ENCODE peak calls at places on chromosome 20, in seven cellular contexts. R, E, A, J, C, Z and N are unnamed samples.

GRCh38 chr20:20894280-20894679 is 181.8 kb upstream of the RALGAPA2 start:
- DNase-seq in A (no peak), Z (no peak), R (no peak), C (no peak), E (no peak), J (no peak), N (no peak)

GRCh38 chr20:58692579-58693225 is at the start of gene NPEPL1:
- DNase-seq in J (no peak), R (no peak), C (no peak), E (peak), Z (peak), A (peak), N (peak)

GRCh38 chr20:33444797-33445560 is 1.4 kb upstream of the SNTA1 start:
- DNase-seq in E (no peak), R (no peak), Z (no peak), A (no peak), C (no peak), J (peak), N (peak)

GRCh38 chr20:61459266-61459665 is 207.2 kb downstream of the CDH4 start:
- DNase-seq in C (no peak), E (no peak), R (no peak), A (no peak), J (no peak), Z (no peak), N (no peak)

GRCh38 chr20:35953411-35954199 is 697 bp downstream of the SCAND1 start:
- DNase-seq in A (peak), E (no peak), Z (no peak), J (peak), R (no peak), C (no peak), N (peak)

GRCh38 chr20:33276303-33277113 is 6.5 kb upstream of the BPIFB1 start:
- DNase-seq in E (no peak), R (no peak), Z (no peak), A (no peak), J (no peak), C (no peak), N (no peak)

GRCh38 chr20:53819973-53820451 is 226.4 kb upstream of the ZNF217 start:
- DNase-seq in C (no peak), A (no peak), E (no peak), Z (no peak), J (no peak), R (no peak), N (no peak)

GRCh38 chr20:63833776-63834544 is 2.9 kb upstream of the ZBTB46 start:
- DNase-seq in A (peak), J (no peak), Z (peak), E (no peak), R (peak), C (no peak), N (no peak)

GRCh38 chr20:61251529-61252393 is at the start of gene CDH4:
- DNase-seq in E (no peak), J (no peak), R (no peak), A (no peak), Z (no peak), C (no peak), N (no peak)

GRCh38 chr20:844473-845225 is 11.1 kb downstream of the FAM110A start:
- DNase-seq in A (peak), E (peak), R (peak), C (peak), J (peak), Z (peak), N (no peak)

GRCh38 chr20:64233725-64234124 is 21.8 kb upstream of the PCMTD2 start:
- DNase-seq in C (no peak), A (no peak), R (no peak), E (no peak), Z (no peak), J (no peak), N (no peak)

GRCh38 chr20:59829415-59830106 is 103.9 kb downstream of the SYCP2 start:
- DNase-seq in R (no peak), Z (no peak), J (no peak), C (no peak), E (peak), A (no peak), N (no peak)

GRCh38 chr20:39960522-39961420 is 728.3 kb downstream of the MAFB start:
- DNase-seq in J (no peak), Z (no peak), E (peak), C (no peak), A (no peak), R (no peak), N (no peak)
- TF ChIP-seq CTCF in J (no peak), Z (no peak), E (no peak), C (no peak), A (no peak), R (no peak), N (no peak)

GRCh38 chr20:48958743-48959142 is 37.2 kb downstream of the ARFGEF2 start:
- DNase-seq in A (no peak), Z (no peak), J (no peak), R (no peak), E (no peak), C (no peak), N (no peak)

GRCh38 chr20:48957521-48957920 is 36.0 kb downstream of the ARFGEF2 start:
- DNase-seq in J (no peak), E (no peak), Z (peak), R (no peak), C (no peak), A (peak), N (no peak)

GRCh38 chr20:48959902-48960550 is 38.5 kb downstream of the ARFGEF2 start:
- DNase-seq in E (no peak), C (no peak), Z (no peak), R (no peak), A (peak), J (no peak), N (no peak)

GRCh38 chr20:48965189-48965910 is 43.8 kb downstream of the ARFGEF2 start:
- DNase-seq in E (no peak), A (peak), Z (peak), R (no peak), C (no peak), J (no peak), N (no peak)

GRCh38 chr20:48962976-48963730 is 41.6 kb downstream of the ARFGEF2 start:
- DNase-seq in A (no peak), Z (no peak), J (no peak), C (no peak), R (no peak), E (no peak), N (no peak)
- TF ChIP-seq CTCF in A (no peak), Z (no peak), J (no peak), C (no peak), R (no peak), E (no peak), N (no peak)

GRCh38 chr20:62494537-62494936 is 18.7 kb upstream of the GATA5 start:
- DNase-seq in R (no peak), C (no peak), E (no peak), A (no peak), Z (no peak), J (peak), N (no peak)

GRCh38 chr20:62498874-62499273 is 23.1 kb upstream of the GATA5 start:
- DNase-seq in A (no peak), C (no peak), J (no peak), Z (no peak), E (no peak), R (no peak), N (no peak)

GRCh38 chr20:62494980-62495797 is 19.4 kb upstream of the GATA5 start:
- DNase-seq in J (no peak), E (no peak), R (no peak), C (no peak), A (no peak), Z (no peak), N (no peak)

GRCh38 chr20:62495798-62496325 is 20.1 kb upstream of the GATA5 start:
- DNase-seq in Z (no peak), C (no peak), E (no peak), J (no peak), R (no peak), A (no peak), N (no peak)

DNA sequence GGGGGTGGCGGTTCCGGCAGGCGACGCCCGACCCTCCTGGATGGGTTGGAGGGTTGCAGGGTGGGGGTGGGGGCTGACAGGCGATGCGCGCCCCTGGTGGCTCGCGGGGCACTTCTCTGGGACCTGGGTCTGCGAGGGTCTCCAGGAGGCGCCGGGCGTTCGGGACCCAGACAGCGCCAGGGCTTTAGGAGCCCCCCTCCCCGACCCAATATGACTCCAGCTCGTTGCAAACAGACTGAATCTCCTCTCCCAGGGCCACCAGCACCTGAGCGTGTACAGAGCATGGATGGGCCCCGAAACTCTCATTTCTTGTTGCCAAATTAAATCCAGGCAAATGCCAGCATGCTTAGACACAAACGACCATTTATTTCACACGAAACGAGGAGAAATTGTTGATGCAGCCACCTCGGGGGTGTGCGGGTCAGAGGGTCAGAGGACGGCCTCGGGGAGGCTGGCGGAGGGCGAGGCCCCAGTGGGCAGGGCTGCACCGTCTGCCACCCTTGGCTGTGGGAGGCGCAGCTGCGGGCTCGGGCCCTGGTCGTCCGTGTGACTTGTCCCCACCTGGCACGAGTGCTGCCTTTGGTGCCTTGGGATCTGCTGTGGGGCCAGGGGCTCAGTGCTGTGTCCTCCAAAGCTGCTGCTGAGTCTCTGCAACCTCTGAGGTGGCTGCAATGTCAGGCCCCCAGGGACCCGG is 20.9 kb upstream of the GATA5 start:
- DNase-seq in A (no peak), C (no peak), E (no peak), J (peak), Z (no peak), R (no peak), N (peak)
- TF ChIP-seq CTCF in A (peak), C (peak), E (peak), J (peak), Z (peak), R (peak), N (peak)

GRCh38 chr20:37282558-37282957 is 6.9 kb upstream of the MANBAL start:
- DNase-seq in Z (peak), E (peak), A (peak), J (peak), C (peak), R (no peak), N (no peak)
- TF ChIP-seq CTCF in Z (peak), E (peak), A (peak), J (peak), C (peak), R (peak), N (peak)

GRCh38 chr20:47013606-47014005 is 119.0 kb downstream of the EYA2 start:
- DNase-seq in C (no peak), Z (no peak), R (no peak), A (no peak), E (no peak), J (no peak), N (no peak)
- TF ChIP-seq CTCF in C (no peak), Z (no peak), R (no peak), A (no peak), E (no peak), J (peak), N (no peak)

GRCh38 chr20:11917663-11918062 is at the start of gene BTBD3:
- DNase-seq in C (peak), A (peak), J (peak), E (peak), R (peak), Z (peak), N (no peak)
- TF ChIP-seq CTCF in C (peak), A (peak), J (no peak), E (no peak), R (peak), Z (no peak), N (no peak)

DNA sequence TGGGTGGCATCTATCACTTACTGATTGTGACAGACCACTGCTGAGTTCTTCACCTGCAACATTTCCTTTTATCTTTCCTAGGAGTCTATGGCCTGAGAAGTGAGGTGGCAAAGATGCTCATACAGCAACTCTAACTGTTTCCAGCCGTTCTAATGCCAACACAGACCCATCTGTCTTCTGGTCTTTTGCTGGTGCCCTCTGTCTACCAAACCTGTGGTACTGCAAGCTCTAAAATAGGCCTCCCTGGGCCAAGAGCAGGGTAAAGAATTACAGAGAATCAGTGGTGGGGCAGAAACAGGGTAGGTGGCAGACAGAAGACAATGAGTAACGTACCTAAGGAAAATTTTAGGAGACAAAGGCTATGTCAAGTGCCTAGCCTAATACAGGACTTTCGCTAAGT is 611.0 kb upstream of the FLRT3 start:
- DNase-seq in R (no peak), A (no peak), Z (no peak), C (no peak), E (no peak), J (no peak), N (no peak)
- TF ChIP-seq CTCF in R (no peak), A (peak), Z (no peak), C (peak), E (no peak), J (no peak), N (no peak)